ENCODE peak calls at places on chromosomes 12 and 14, in eight cellular contexts. One of them, this sample, is unnamed.

GRCh38 chr14:56036353-56036752 is 81.9 kb upstream of the PELI2 start:
- DNase-seq in T-helper 9 cell: no peak
- DNase-seq in activated T-helper 1 cell treated with anti-CD3 and anti-CD28 coated beads, Interleukin-2, amount 50 U/mL, for 16 hours: no peak
- DNase-seq in LoVo: no peak
- DNase-seq in NCI-H1105: no peak
- DNase-seq in neural crest cell: no peak
- DNase-seq in A549: no peak
- DNase-seq in KBM-7: no peak
- DNase-seq in this sample: no peak

GRCh38 chr14:67187826-67188225 is 1.4 kb upstream of the GARIN2 start:
- DNase-seq in T-helper 9 cell: no peak
- DNase-seq in activated T-helper 1 cell treated with anti-CD3 and anti-CD28 coated beads, Interleukin-2, amount 50 U/mL, for 16 hours: no peak
- DNase-seq in LoVo: peak; percentile 25
- DNase-seq in NCI-H1105: no peak
- DNase-seq in neural crest cell: no peak
- DNase-seq in A549: peak; percentile 29
- DNase-seq in KBM-7: no peak
- DNase-seq in this sample: no peak

GRCh38 chr14:94011795-94012194 is 14.3 kb upstream of the OTUB2 start:
- DNase-seq in T-helper 9 cell: no peak
- DNase-seq in activated T-helper 1 cell treated with anti-CD3 and anti-CD28 coated beads, Interleukin-2, amount 50 U/mL, for 16 hours: no peak
- DNase-seq in LoVo: peak; percentile 18
- DNase-seq in NCI-H1105: peak; percentile 11
- DNase-seq in neural crest cell: no peak
- DNase-seq in A549: no peak
- DNase-seq in KBM-7: no peak
- DNase-seq in this sample: no peak

GRCh38 chr12:52335598-52336262 is 14.5 kb upstream of the KRT83 start:
- DNase-seq in T-helper 9 cell: no peak
- DNase-seq in activated T-helper 1 cell treated with anti-CD3 and anti-CD28 coated beads, Interleukin-2, amount 50 U/mL, for 16 hours: no peak
- DNase-seq in LoVo: peak; percentile 71
- DNase-seq in NCI-H1105: peak; percentile 76
- DNase-seq in neural crest cell: no peak
- DNase-seq in A549: peak; percentile 50
- DNase-seq in KBM-7: no peak
- DNase-seq in this sample: no peak

GRCh38 chr14:81193924-81194633 is 26.7 kb downstream of the GTF2A1 start:
- DNase-seq in T-helper 9 cell: no peak
- DNase-seq in activated T-helper 1 cell treated with anti-CD3 and anti-CD28 coated beads, Interleukin-2, amount 50 U/mL, for 16 hours: no peak
- DNase-seq in LoVo: no peak
- DNase-seq in NCI-H1105: no peak
- DNase-seq in neural crest cell: no peak
- DNase-seq in A549: no peak
- DNase-seq in KBM-7: no peak
- DNase-seq in this sample: no peak

GRCh38 chr12:100758083-100758482 is 36.5 kb upstream of the ANO4 start:
- DNase-seq in T-helper 9 cell: no peak
- DNase-seq in activated T-helper 1 cell treated with anti-CD3 and anti-CD28 coated beads, Interleukin-2, amount 50 U/mL, for 16 hours: no peak
- DNase-seq in LoVo: no peak
- DNase-seq in NCI-H1105: no peak
- DNase-seq in neural crest cell: no peak
- DNase-seq in A549: no peak
- DNase-seq in KBM-7: no peak
- DNase-seq in this sample: no peak

GRCh38 chr12:67531051-67531450 is 117.5 kb upstream of the DYRK2 start:
- DNase-seq in T-helper 9 cell: no peak
- DNase-seq in activated T-helper 1 cell treated with anti-CD3 and anti-CD28 coated beads, Interleukin-2, amount 50 U/mL, for 16 hours: no peak
- DNase-seq in LoVo: no peak
- DNase-seq in NCI-H1105: no peak
- DNase-seq in neural crest cell: no peak
- DNase-seq in A549: no peak
- DNase-seq in KBM-7: no peak
- DNase-seq in this sample: no peak

GRCh38 chr12:77238368-77238767 is 173.0 kb upstream of the E2F7 start:
- DNase-seq in T-helper 9 cell: no peak
- DNase-seq in activated T-helper 1 cell treated with anti-CD3 and anti-CD28 coated beads, Interleukin-2, amount 50 U/mL, for 16 hours: no peak
- DNase-seq in LoVo: no peak
- DNase-seq in NCI-H1105: no peak
- DNase-seq in neural crest cell: no peak
- DNase-seq in A549: no peak
- DNase-seq in KBM-7: no peak
- DNase-seq in this sample: no peak

GRCh38 chr14:74326369-74327152 is 21.7 kb upstream of the VRTN start:
- DNase-seq in T-helper 9 cell: no peak
- DNase-seq in activated T-helper 1 cell treated with anti-CD3 and anti-CD28 coated beads, Interleukin-2, amount 50 U/mL, for 16 hours: no peak
- DNase-seq in LoVo: no peak
- DNase-seq in NCI-H1105: peak; percentile 94
- DNase-seq in neural crest cell: peak; percentile 10
- DNase-seq in A549: no peak
- DNase-seq in KBM-7: no peak
- DNase-seq in this sample: no peak

GRCh38 chr12:93113317-93114006 is 184.4 kb upstream of the EEA1 start:
- DNase-seq in T-helper 9 cell: no peak
- DNase-seq in activated T-helper 1 cell treated with anti-CD3 and anti-CD28 coated beads, Interleukin-2, amount 50 U/mL, for 16 hours: no peak
- DNase-seq in LoVo: no peak
- DNase-seq in NCI-H1105: no peak
- DNase-seq in neural crest cell: no peak
- DNase-seq in A549: no peak
- DNase-seq in KBM-7: no peak
- DNase-seq in this sample: no peak

GRCh38 chr12:6225630-6226001 is 25.4 kb downstream of the CD9 start:
- DNase-seq in T-helper 9 cell: no peak
- DNase-seq in activated T-helper 1 cell treated with anti-CD3 and anti-CD28 coated beads, Interleukin-2, amount 50 U/mL, for 16 hours: no peak
- DNase-seq in LoVo: no peak
- DNase-seq in NCI-H1105: no peak
- DNase-seq in neural crest cell: no peak
- DNase-seq in A549: no peak
- DNase-seq in KBM-7: no peak
- DNase-seq in this sample: no peak

GRCh38 chr12:11923067-11923466 is 147.7 kb upstream of the BCL2L14 start:
- DNase-seq in T-helper 9 cell: no peak
- DNase-seq in activated T-helper 1 cell treated with anti-CD3 and anti-CD28 coated beads, Interleukin-2, amount 50 U/mL, for 16 hours: no peak
- DNase-seq in LoVo: no peak
- DNase-seq in NCI-H1105: no peak
- DNase-seq in neural crest cell: no peak
- DNase-seq in A549: no peak
- DNase-seq in KBM-7: no peak
- DNase-seq in this sample: no peak

GRCh38 chr12:97764700-97765099 is 302.1 kb downstream of the RMST start:
- DNase-seq in T-helper 9 cell: no peak
- DNase-seq in activated T-helper 1 cell treated with anti-CD3 and anti-CD28 coated beads, Interleukin-2, amount 50 U/mL, for 16 hours: no peak
- DNase-seq in LoVo: no peak
- DNase-seq in NCI-H1105: no peak
- DNase-seq in neural crest cell: no peak
- DNase-seq in A549: no peak
- DNase-seq in KBM-7: no peak
- DNase-seq in this sample: no peak

GRCh38 chr12:53981652-53982565 is 3.0 kb upstream of the HOXC10 start:
- DNase-seq in T-helper 9 cell: no peak
- DNase-seq in activated T-helper 1 cell treated with anti-CD3 and anti-CD28 coated beads, Interleukin-2, amount 50 U/mL, for 16 hours: no peak
- DNase-seq in LoVo: no peak
- DNase-seq in NCI-H1105: no peak
- DNase-seq in neural crest cell: no peak
- DNase-seq in A549: no peak
- DNase-seq in KBM-7: no peak
- DNase-seq in this sample: no peak

GRCh38 chr12:84502907-84503787 is 409.5 kb downstream of the SLC6A15 start:
- DNase-seq in T-helper 9 cell: no peak
- DNase-seq in activated T-helper 1 cell treated with anti-CD3 and anti-CD28 coated beads, Interleukin-2, amount 50 U/mL, for 16 hours: no peak
- DNase-seq in LoVo: peak; percentile 46
- DNase-seq in NCI-H1105: peak; percentile 43
- DNase-seq in neural crest cell: peak; percentile 43
- DNase-seq in A549: peak; percentile 69
- DNase-seq in KBM-7: peak; percentile 49
- DNase-seq in this sample: no peak

GRCh38 chr12:24719293-24719721 is 229.6 kb downstream of the BCAT1 start:
- DNase-seq in T-helper 9 cell: no peak
- DNase-seq in activated T-helper 1 cell treated with anti-CD3 and anti-CD28 coated beads, Interleukin-2, amount 50 U/mL, for 16 hours: no peak
- DNase-seq in LoVo: no peak
- DNase-seq in NCI-H1105: no peak
- DNase-seq in neural crest cell: no peak
- DNase-seq in A549: no peak
- DNase-seq in KBM-7: no peak
- DNase-seq in this sample: no peak

GRCh38 chr14:105492051-105492965 is 1.3 kb downstream of the TEDC1 start:
- DNase-seq in T-helper 9 cell: no peak
- DNase-seq in activated T-helper 1 cell treated with anti-CD3 and anti-CD28 coated beads, Interleukin-2, amount 50 U/mL, for 16 hours: no peak
- DNase-seq in LoVo: no peak
- DNase-seq in NCI-H1105: no peak
- DNase-seq in neural crest cell: no peak
- DNase-seq in A549: peak; percentile 20
- DNase-seq in KBM-7: no peak
- DNase-seq in this sample: peak; percentile 40

This sample was measured in breast epithelium.